ENCODE peak calls at places on chromosomes 7 and 10, in five cellular contexts. Q is mesendoderm, Z is H1, O is IMR-90, V is trophoblast cell. C is an unnamed sample.

GRCh38 chr7:27071622-27072390 is 24.0 kb downstream of the HOXA1 start:
- DNase-seq in Q (peak; percentile 37), Z (no peak), O (no peak), V (no peak), C (no peak)

GRCh38 chr10:5159126-5159525 is 25.8 kb downstream of the AKR1C8 start:
- DNase-seq in Q (no peak), Z (no peak), O (no peak), V (no peak), C (no peak)

GRCh38 chr7:149292101-149292823 is 30.3 kb downstream of the ZNF783 start:
- DNase-seq in Q (peak; percentile 45), Z (peak; percentile 67), O (no peak), V (no peak), C (no peak)

GRCh38 chr7:140212100-140212881 is 35.5 kb upstream of the KDM7A start:
- DNase-seq in Q (no peak), Z (no peak), O (peak; percentile 32), V (no peak), C (no peak)

GRCh38 chr7:96045919-96046318 is 273.6 kb downstream of the DYNC1I1 start:
- DNase-seq in Q (peak; percentile 31), Z (no peak), O (no peak), V (no peak), C (peak; percentile 30)

GRCh38 chr10:14022052-14022451 is 308.7 kb downstream of the FRMD4A start:
- DNase-seq in Q (no peak), Z (no peak), O (no peak), V (no peak), C (no peak)

GRCh38 chr7:77235280-77235679 is 35.7 kb upstream of the FGL2 start:
- DNase-seq in Q (no peak), Z (no peak), O (peak; percentile 77), V (no peak), C (no peak)

GRCh38 chr7:128937271-128937646 is 468 bp upstream of the IRF5 start:
- DNase-seq in Q (no peak), Z (no peak), O (no peak), V (no peak), C (no peak)

GRCh38 chr7:23600251-23600650 is 3.1 kb downstream of the CCDC126 start:
- DNase-seq in Q (peak; percentile 54), Z (no peak), O (no peak), V (no peak), C (no peak)

GRCh38 chr7:102908676-102909075 is 4.1 kb upstream of the LRRC17 start:
- DNase-seq in Q (no peak), Z (no peak), O (no peak), V (no peak), C (no peak)

GRCh38 chr7:3029138-3029537 is 14.5 kb downstream of the CARD11 start:
- DNase-seq in Q (peak; percentile 16), Z (no peak), O (no peak), V (no peak), C (no peak)

GRCh38 chr7:50308301-50309129 is 4.0 kb downstream of the IKZF1 start:
- DNase-seq in Q (no peak), Z (no peak), O (no peak), V (no peak), C (no peak)

GRCh38 chr7:136869991-136870798 is 1.7 kb downstream of the CHRM2 start:
- DNase-seq in Q (peak; percentile 11), Z (no peak), O (peak; percentile 30), V (no peak), C (peak; percentile 37)

GRCh38 chr7:18082169-18082568 is 54.5 kb upstream of the PRPS1L1 start:
- DNase-seq in Q (no peak), Z (no peak), O (no peak), V (no peak), C (no peak)

GRCh38 chr10:62924344-62924748 is 108.2 kb upstream of the EGR2 start:
- DNase-seq in Q (peak; percentile 51), Z (peak; percentile 63), O (no peak), V (peak; percentile 7), C (peak; percentile 92)

GRCh38 chr7:77753173-77753572 is 45.1 kb downstream of the TMEM60 start:
- DNase-seq in Q (no peak), Z (no peak), O (no peak), V (no peak), C (no peak)

GRCh38 chr7:128863433-128863989 is 855 bp downstream of the ATP6V1F start:
- DNase-seq in Q (peak; percentile 90), Z (peak; percentile 65), O (peak; percentile 74), V (no peak), C (peak; percentile 71)

GRCh38 chr7:22083711-22084289 is 138.1 kb upstream of the CDCA7L start:
- DNase-seq in Q (no peak), Z (no peak), O (no peak), V (no peak), C (no peak)

GRCh38 chr10:43196981-43197833 is 59.0 kb downstream of the CSGALNACT2 start:
- DNase-seq in Q (no peak), Z (no peak), O (no peak), V (no peak), C (peak; percentile 28)

GRCh38 chr10:49748006-49748405 is 14.1 kb downstream of the OGDHL start:
- DNase-seq in Q (no peak), Z (no peak), O (no peak), V (no peak), C (peak; percentile 13)

GRCh38 chr7:129958643-129959479 is 6.1 kb upstream of the UBE2H start:
- DNase-seq in Q (peak; percentile 31), Z (no peak), O (peak; percentile 91), V (peak; percentile 99), C (no peak)

GRCh38 chr7:110852156-110852858 is 238.6 kb upstream of the LRRN3 start:
- DNase-seq in Q (no peak), Z (no peak), O (peak; percentile 16), V (no peak), C (no peak)

GRCh38 chr10:60703266-60704041 is 74.8 kb upstream of the CDK1 start:
- DNase-seq in Q (no peak), Z (no peak), O (no peak), V (no peak), C (no peak)

GRCh38 chr7:49775949-49776443 is 2.6 kb downstream of the VWC2 start:
- DNase-seq in Q (no peak), Z (no peak), O (no peak), V (no peak), C (no peak)

GRCh38 chr7:74173074-74173473 is 1.1 kb upstream of the EIF4H start:
- DNase-seq in Q (no peak), Z (no peak), O (no peak), V (peak; percentile 36), C (peak; percentile 40)

GRCh38 chr7:74173491-74173865 is 678 bp upstream of the EIF4H start:
- DNase-seq in Q (no peak), Z (no peak), O (no peak), V (no peak), C (no peak)

GRCh38 chr7:74173866-74174605 is at the start of gene EIF4H:
- DNase-seq in Q (peak; percentile 95), Z (peak; percentile 100), O (peak; percentile 95), V (peak; percentile 87), C (peak; percentile 92)

GRCh38 chr7:74175270-74175803 is 1.2 kb downstream of the EIF4H start:
- DNase-seq in Q (no peak), Z (no peak), O (no peak), V (no peak), C (no peak)

DNA sequence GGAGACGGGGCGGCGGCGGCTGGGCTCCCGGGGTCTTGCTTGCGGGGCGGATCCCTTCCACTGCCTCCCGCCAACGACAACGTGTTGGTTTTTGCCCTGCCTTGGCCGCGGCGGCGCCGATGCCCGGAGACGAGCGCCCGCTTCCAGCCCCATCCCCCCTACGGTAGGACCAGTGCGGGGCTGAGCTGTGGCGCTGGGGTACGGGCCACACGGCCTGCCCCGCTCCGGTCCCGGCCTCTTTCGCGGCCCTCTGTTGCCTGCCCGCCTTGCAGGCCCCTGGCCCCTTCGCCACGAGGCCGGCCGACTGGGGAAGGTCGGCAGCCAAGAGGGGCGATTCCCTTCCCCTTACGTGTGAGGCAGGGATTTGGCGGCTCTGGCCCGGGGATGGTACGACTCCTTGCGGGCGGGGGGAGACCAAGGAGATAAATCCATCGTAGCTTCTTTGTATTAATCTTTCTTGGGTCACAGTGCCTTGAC is 488 bp downstream of the EIF4H start:
- DNase-seq in Q (peak; percentile 76), Z (no peak), O (peak; percentile 51), V (no peak), C (peak; percentile 36)
- H3K23ac ChIP-seq in Q (peak overlapping the region; percentile 32), Z (no peak overlapping the region), O (peak overlapping the region; percentile 86), V (no peak overlapping the region), C (no peak overlapping the region)

GRCh38 chr7:204326-204725 is 12.0 kb downstream of the FAM20C start:
- DNase-seq in Q (no peak), Z (no peak), O (no peak), V (no peak), C (no peak)
- H3K23ac ChIP-seq in Q (no peak overlapping the region), Z (no peak overlapping the region), O (no peak overlapping the region), V (no peak overlapping the region), C (no peak overlapping the region)

DNA sequence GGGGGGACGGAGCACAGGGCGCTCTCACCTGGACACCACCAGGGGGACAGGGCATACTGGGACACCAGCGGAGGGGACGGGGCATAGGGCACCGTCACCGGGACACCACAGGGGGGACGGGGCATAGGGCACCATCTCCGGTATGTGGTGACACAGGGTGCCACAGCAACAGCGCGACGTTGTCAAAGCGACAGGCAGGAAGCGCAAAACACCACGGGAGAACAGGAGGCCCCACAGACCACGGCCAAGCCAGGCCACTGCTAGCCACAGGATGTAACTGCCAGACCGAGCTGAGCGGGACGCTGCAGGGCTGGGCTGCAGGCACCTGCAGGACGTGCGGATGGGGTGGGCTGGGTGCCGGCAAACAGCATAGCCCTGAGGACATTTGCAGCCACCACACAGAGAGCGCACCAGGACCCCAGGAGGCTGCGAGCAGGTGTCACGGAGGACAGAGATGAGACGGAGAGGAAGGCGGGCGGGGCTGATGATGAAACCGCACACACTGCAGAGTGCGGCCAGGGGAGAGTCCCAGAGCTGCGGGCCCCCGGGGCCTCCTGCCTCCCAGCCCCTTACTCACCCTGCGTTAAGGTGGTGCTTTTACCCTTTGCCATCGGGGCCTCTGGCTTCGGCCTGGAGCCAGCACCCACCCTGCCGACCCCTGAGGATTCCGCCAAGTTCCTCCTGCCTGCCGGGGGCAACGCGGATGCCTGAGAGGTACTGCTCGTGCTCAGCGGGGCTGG is 17.5 kb downstream of the MICALL2 start:
- DNase-seq in Q (no peak), Z (no peak), O (no peak), V (no peak), C (no peak)
- H3K23ac ChIP-seq in Q (no peak overlapping the region), Z (no peak overlapping the region), O (no peak overlapping the region), V (no peak overlapping the region), C (no peak overlapping the region)

GRCh38 chr7:16202298-16202697 is 219.0 kb downstream of the CRPPA start:
- DNase-seq in Q (no peak), Z (no peak), O (no peak), V (no peak), C (no peak)

GRCh38 chr7:16203065-16203464 is 218.3 kb downstream of the CRPPA start:
- DNase-seq in Q (no peak), Z (no peak), O (no peak), V (no peak), C (no peak)

GRCh38 chr7:16204953-16205352 is 216.4 kb downstream of the CRPPA start:
- DNase-seq in Q (peak; percentile 82), Z (no peak), O (no peak), V (no peak), C (no peak)

GRCh38 chr7:16210171-16210570 is 211.2 kb downstream of the CRPPA start:
- DNase-seq in Q (no peak), Z (no peak), O (no peak), V (no peak), C (no peak)

DNA sequence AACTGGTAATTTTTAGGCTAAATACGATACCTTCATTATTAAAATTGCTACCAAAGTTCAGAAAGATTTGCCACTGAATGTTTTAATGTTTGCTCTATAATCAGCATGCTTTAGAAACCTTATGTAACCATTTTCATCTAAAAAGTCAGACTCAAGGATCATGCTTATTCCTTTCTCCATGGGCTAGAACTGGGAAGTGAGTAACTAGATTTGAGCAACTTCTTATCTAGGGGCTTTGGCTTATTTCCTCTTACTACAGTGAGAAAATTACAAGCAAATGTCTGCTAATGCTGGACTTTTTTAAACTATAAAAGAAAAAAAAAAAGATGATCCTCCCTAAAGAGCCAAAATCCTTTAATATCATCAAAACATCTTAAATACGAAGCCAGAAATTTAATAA is 215.9 kb downstream of the CRPPA start:
- DNase-seq in Q (peak; percentile 8), Z (no peak), O (no peak), V (no peak), C (no peak)
- H3K23ac ChIP-seq in Q (no peak overlapping the region), Z (no peak overlapping the region), O (no peak overlapping the region), V (no peak overlapping the region), C (no peak overlapping the region)

C was measured in H9.